ENCODE peak calls at places on chromosomes 2 and 18, in eight cellular contexts. One of them, this sample, is unnamed.

GRCh38 chr2:25939257-25939668 is 43.0 kb downstream of the KIF3C start:
- DNase-seq in RKO: no peak
- DNase-seq in activated CD8-positive, alpha-beta memory T cell treated with anti-CD3 and anti-CD28 coated beads, Interleukin-2, amount 50 U/mL, for 4 hours: no peak
- DNase-seq in lung microvascular endothelial cell: peak
- DNase-seq in RWPE1: no peak
- DNase-seq in left ventricle myocardium inferior: no peak
- DNase-seq in anterior cingulate cortex: no peak
- DNase-seq in NCI-H1105: no peak
- DNase-seq in this sample: no peak

GRCh38 chr18:23844991-23845680 is 155.9 kb downstream of the LAMA3 start:
- DNase-seq in left ventricle myocardium inferior: no peak
- DNase-seq in RWPE1: peak
- DNase-seq in RKO: no peak
- DNase-seq in activated CD8-positive, alpha-beta memory T cell treated with anti-CD3 and anti-CD28 coated beads, Interleukin-2, amount 50 U/mL, for 4 hours: no peak
- DNase-seq in lung microvascular endothelial cell: no peak
- DNase-seq in NCI-H1105: no peak
- DNase-seq in anterior cingulate cortex: no peak
- DNase-seq in this sample: no peak

GRCh38 chr2:239380831-239381708 is 19.8 kb downstream of the HDAC4 start:
- DNase-seq in NCI-H1105: no peak
- DNase-seq in activated CD8-positive, alpha-beta memory T cell treated with anti-CD3 and anti-CD28 coated beads, Interleukin-2, amount 50 U/mL, for 4 hours: peak
- DNase-seq in RWPE1: no peak
- DNase-seq in RKO: no peak
- DNase-seq in anterior cingulate cortex: no peak
- DNase-seq in left ventricle myocardium inferior: no peak
- DNase-seq in lung microvascular endothelial cell: peak
- DNase-seq in this sample: no peak

GRCh38 chr2:26279886-26280285 is 35.1 kb downstream of the HADHB start:
- DNase-seq in lung microvascular endothelial cell: no peak
- DNase-seq in RWPE1: no peak
- DNase-seq in RKO: no peak
- DNase-seq in NCI-H1105: no peak
- DNase-seq in left ventricle myocardium inferior: no peak
- DNase-seq in anterior cingulate cortex: no peak
- DNase-seq in activated CD8-positive, alpha-beta memory T cell treated with anti-CD3 and anti-CD28 coated beads, Interleukin-2, amount 50 U/mL, for 4 hours: no peak
- DNase-seq in this sample: no peak

GRCh38 chr2:102915128-102915527 is 153.3 kb downstream of the TMEM182 start:
- DNase-seq in activated CD8-positive, alpha-beta memory T cell treated with anti-CD3 and anti-CD28 coated beads, Interleukin-2, amount 50 U/mL, for 4 hours: no peak
- DNase-seq in anterior cingulate cortex: no peak
- DNase-seq in NCI-H1105: no peak
- DNase-seq in left ventricle myocardium inferior: no peak
- DNase-seq in RWPE1: peak
- DNase-seq in lung microvascular endothelial cell: no peak
- DNase-seq in RKO: peak
- DNase-seq in this sample: no peak

GRCh38 chr18:12236934-12237832 is 17.0 kb upstream of the CIDEA start:
- DNase-seq in anterior cingulate cortex: no peak
- DNase-seq in RWPE1: peak
- DNase-seq in left ventricle myocardium inferior: peak
- DNase-seq in RKO: peak
- DNase-seq in lung microvascular endothelial cell: peak
- DNase-seq in NCI-H1105: peak
- DNase-seq in activated CD8-positive, alpha-beta memory T cell treated with anti-CD3 and anti-CD28 coated beads, Interleukin-2, amount 50 U/mL, for 4 hours: peak
- DNase-seq in this sample: peak

GRCh38 chr2:10591207-10591606 is 98.6 kb downstream of the NOL10 start:
- DNase-seq in left ventricle myocardium inferior: no peak
- DNase-seq in RKO: no peak
- DNase-seq in NCI-H1105: no peak
- DNase-seq in activated CD8-positive, alpha-beta memory T cell treated with anti-CD3 and anti-CD28 coated beads, Interleukin-2, amount 50 U/mL, for 4 hours: no peak
- DNase-seq in RWPE1: no peak
- DNase-seq in lung microvascular endothelial cell: no peak
- DNase-seq in anterior cingulate cortex: no peak
- DNase-seq in this sample: no peak

GRCh38 chr2:191976436-191976835 is 129.5 kb upstream of the CAVIN2 start:
- DNase-seq in RKO: no peak
- DNase-seq in left ventricle myocardium inferior: no peak
- DNase-seq in activated CD8-positive, alpha-beta memory T cell treated with anti-CD3 and anti-CD28 coated beads, Interleukin-2, amount 50 U/mL, for 4 hours: no peak
- DNase-seq in RWPE1: no peak
- DNase-seq in anterior cingulate cortex: no peak
- DNase-seq in lung microvascular endothelial cell: peak
- DNase-seq in NCI-H1105: no peak
- DNase-seq in this sample: no peak

GRCh38 chr2:151289972-151290335 is 486 bp upstream of the NMI start:
- DNase-seq in RWPE1: peak
- DNase-seq in anterior cingulate cortex: no peak
- DNase-seq in RKO: peak
- DNase-seq in NCI-H1105: no peak
- DNase-seq in activated CD8-positive, alpha-beta memory T cell treated with anti-CD3 and anti-CD28 coated beads, Interleukin-2, amount 50 U/mL, for 4 hours: no peak
- DNase-seq in left ventricle myocardium inferior: peak
- DNase-seq in lung microvascular endothelial cell: no peak
- DNase-seq in this sample: no peak

GRCh38 chr2:938181-939005 is 12.3 kb upstream of the SNTG2 start:
- DNase-seq in activated CD8-positive, alpha-beta memory T cell treated with anti-CD3 and anti-CD28 coated beads, Interleukin-2, amount 50 U/mL, for 4 hours: no peak
- DNase-seq in RKO: no peak
- DNase-seq in lung microvascular endothelial cell: no peak
- DNase-seq in RWPE1: no peak
- DNase-seq in anterior cingulate cortex: no peak
- DNase-seq in NCI-H1105: no peak
- DNase-seq in left ventricle myocardium inferior: no peak
- DNase-seq in this sample: no peak

GRCh38 chr2:146874260-146874658 is 970.6 kb upstream of the ACVR2A start:
- DNase-seq in RKO: peak
- DNase-seq in left ventricle myocardium inferior: no peak
- DNase-seq in NCI-H1105: no peak
- DNase-seq in lung microvascular endothelial cell: peak
- DNase-seq in anterior cingulate cortex: no peak
- DNase-seq in activated CD8-positive, alpha-beta memory T cell treated with anti-CD3 and anti-CD28 coated beads, Interleukin-2, amount 50 U/mL, for 4 hours: no peak
- DNase-seq in RWPE1: peak
- DNase-seq in this sample: no peak

GRCh38 chr2:232490221-232491138 is 2.8 kb upstream of the ECEL1 start:
- DNase-seq in activated CD8-positive, alpha-beta memory T cell treated with anti-CD3 and anti-CD28 coated beads, Interleukin-2, amount 50 U/mL, for 4 hours: no peak
- DNase-seq in RWPE1: no peak
- DNase-seq in NCI-H1105: no peak
- DNase-seq in left ventricle myocardium inferior: peak
- DNase-seq in lung microvascular endothelial cell: no peak
- DNase-seq in anterior cingulate cortex: no peak
- DNase-seq in RKO: no peak
- DNase-seq in this sample: no peak

GRCh38 chr2:241986836-241987641 is 117.5 kb downstream of the RTP5 start:
- DNase-seq in activated CD8-positive, alpha-beta memory T cell treated with anti-CD3 and anti-CD28 coated beads, Interleukin-2, amount 50 U/mL, for 4 hours: no peak
- DNase-seq in anterior cingulate cortex: no peak
- DNase-seq in left ventricle myocardium inferior: no peak
- DNase-seq in NCI-H1105: no peak
- DNase-seq in RKO: no peak
- DNase-seq in RWPE1: no peak
- DNase-seq in lung microvascular endothelial cell: no peak
- DNase-seq in this sample: no peak